ENCODE peak calls at places on chromosomes 16 and 17, in ten cellular contexts. T is anterior cingulate cortex; P is cardiac septum; G is ELR; Z is GM20000; X is AG10803; N is T-helper 2 cell; B is astrocyte of the hippocampus; I is T-helper 9 cell; K is stimulated activated CD8-positive, alpha-beta memory T cell treated with anti-CD3 and anti-CD28 coated beads, Interleukin-4, amount 100 ng/mL, for 48 hours. R is an unnamed sample.
A peak's percentile ranks its signal among the peaks of the same experiment; 100 is the strongest.

GRCh38 chr16:11973065-11973464 is 3.5 kb upstream of the SNX29 start:
- DNase-seq in T (no peak), P (no peak), G (no peak), Z (no peak), X (no peak), N (no peak), B (no peak), I (no peak), K (no peak), R (no peak)

GRCh38 chr17:6435968-6436367 is 1.0 kb upstream of the AIPL1 start:
- DNase-seq in T (peak; percentile 41), P (no peak), G (peak; percentile 79), Z (peak; percentile 84), X (peak; percentile 62), N (peak; percentile 28), B (peak; percentile 81), I (peak; percentile 48), K (peak; percentile 75), R (peak; percentile 69)

GRCh38 chr16:74723224-74723623 is 22.6 kb upstream of the MLKL start:
- DNase-seq in T (no peak), P (no peak), G (no peak), Z (no peak), X (no peak), N (no peak), B (no peak), I (no peak), K (no peak), R (no peak)

GRCh38 chr17:61467416-61468262 is 15.4 kb downstream of the TBX4 start:
- DNase-seq in T (no peak), P (peak; percentile 71), G (peak; percentile 65), Z (no peak), X (peak; percentile 40), N (no peak), B (no peak), I (no peak), K (no peak), R (no peak)

GRCh38 chr17:19538095-19539039 is 4.7 kb downstream of the SLC47A1 start:
- DNase-seq in T (no peak), P (peak; percentile 75), G (no peak), Z (no peak), X (no peak), N (no peak), B (no peak), I (no peak), K (no peak), R (no peak)

GRCh38 chr17:38559025-38559879 is 46.5 kb downstream of the SRCIN1 start:
- DNase-seq in T (peak; percentile 40), P (peak; percentile 82), G (peak; percentile 89), Z (peak; percentile 97), X (peak; percentile 24), N (peak; percentile 74), B (peak; percentile 20), I (peak; percentile 84), K (peak; percentile 94), R (peak; percentile 91)

GRCh38 chr17:21174719-21175118 is 39.2 kb downstream of the TMEM11 start:
- DNase-seq in T (no peak), P (no peak), G (no peak), Z (no peak), X (peak; percentile 91), N (no peak), B (peak; percentile 59), I (no peak), K (no peak), R (no peak)

GRCh38 chr16:25626172-25626571 is 65.6 kb upstream of the HS3ST4 start:
- DNase-seq in T (no peak), P (no peak), G (peak; percentile 2), Z (no peak), X (no peak), N (no peak), B (no peak), I (no peak), K (no peak), R (no peak)

GRCh38 chr17:35373532-35373983 is at the start of gene SLFN11:
- DNase-seq in T (peak; percentile 27), P (peak; percentile 92), G (peak; percentile 98), Z (peak; percentile 82), X (peak; percentile 96), N (peak; percentile 72), B (peak; percentile 46), I (peak; percentile 79), K (peak; percentile 98), R (peak; percentile 78)

R was measured in left colon.